ENCODE peak calls at places on chromosomes 11 and 22, in nine cellular contexts. V, E, B, H, U, Z, C, D and W are unnamed samples.
A peak's percentile ranks its signal among the peaks of the same experiment; 100 is the strongest.

GRCh38 chr11:45929486-45930030 is 7.1 kb downstream of the LARGE2 start:
- DNase-seq in D (no peak), B (no peak), Z (no peak), H (no peak), C (no peak), E (no peak), V (no peak), U (no peak), W (no peak)

GRCh38 chr11:66663741-66664296 is 13.9 kb downstream of the RBM4B start:
- DNase-seq in D (no peak), E (no peak), U (no peak), V (no peak), H (no peak), C (no peak), Z (peak; percentile 23), B (no peak), W (no peak)

GRCh38 chr22:45996241-45997076 is 19.5 kb upstream of the WNT7B start:
- DNase-seq in B (no peak), C (no peak), Z (peak; percentile 70), U (no peak), V (no peak), D (no peak), H (peak; percentile 55), E (no peak), W (peak; percentile 71)

GRCh38 chr22:20566420-20567260 is 59.2 kb downstream of the MED15 start:
- DNase-seq in V (peak; percentile 71), D (peak; percentile 40), U (peak; percentile 55), C (no peak), Z (peak; percentile 94), E (peak; percentile 74), B (no peak), H (peak; percentile 92), W (peak; percentile 95)

GRCh38 chr11:1812274-1812673 is 22.5 kb upstream of the SYT8 start:
- DNase-seq in E (no peak), U (no peak), B (no peak), Z (no peak), C (no peak), H (no peak), V (no peak), D (no peak), W (no peak)

GRCh38 chr11:83571301-83571700 is 285.1 kb upstream of the CCDC90B start:
- DNase-seq in Z (peak; percentile 67), E (peak; percentile 68), C (no peak), B (no peak), V (no peak), H (peak; percentile 71), D (no peak), U (no peak), W (peak; percentile 77)

GRCh38 chr11:112293614-112294013 is 33.0 kb upstream of the PLET1 start:
- DNase-seq in H (peak; percentile 22), U (peak; percentile 48), B (no peak), D (no peak), V (no peak), E (no peak), Z (no peak), C (no peak), W (no peak)

GRCh38 chr11:70472240-70472639 is 73.9 kb downstream of the CTTN start:
- DNase-seq in Z (no peak), C (no peak), V (no peak), H (no peak), B (no peak), U (no peak), E (no peak), D (no peak), W (no peak)

GRCh38 chr22:39997939-39998726 is 3.4 kb downstream of the FAM83F start:
- DNase-seq in B (no peak), U (peak; percentile 92), V (no peak), C (no peak), Z (no peak), D (no peak), E (no peak), H (no peak), W (no peak)

DNA sequence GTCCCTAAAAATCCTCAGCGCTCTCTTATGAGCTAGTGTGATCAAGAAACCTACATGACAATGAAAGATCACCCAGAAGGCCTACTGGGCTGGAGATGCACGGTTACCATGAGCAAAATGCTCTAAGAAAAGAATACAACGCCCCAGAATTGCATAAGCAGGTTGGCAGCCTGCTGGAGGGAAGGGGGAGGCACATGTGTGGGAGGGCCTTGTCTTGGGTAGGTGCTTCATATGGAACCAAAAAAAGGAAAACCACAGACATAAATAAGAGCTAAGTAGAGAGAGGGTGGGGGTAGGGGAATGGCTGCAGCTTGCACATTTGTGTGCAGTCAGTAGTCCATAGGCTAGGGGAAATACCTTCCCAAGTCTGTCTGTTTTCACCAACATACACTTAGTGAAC is 2.8 kb downstream of the SIAE start:
- DNase-seq in V (no peak), U (no peak), C (no peak), H (peak; percentile 31), D (peak; percentile 21), Z (peak; percentile 9), E (no peak), B (no peak), W (peak; percentile 18)
- TF ChIP-seq CTCF in V (no peak), U (no peak), C (no peak), H (no peak), D (no peak), Z (no peak), E (no peak), B (no peak), W (no peak)

DNA sequence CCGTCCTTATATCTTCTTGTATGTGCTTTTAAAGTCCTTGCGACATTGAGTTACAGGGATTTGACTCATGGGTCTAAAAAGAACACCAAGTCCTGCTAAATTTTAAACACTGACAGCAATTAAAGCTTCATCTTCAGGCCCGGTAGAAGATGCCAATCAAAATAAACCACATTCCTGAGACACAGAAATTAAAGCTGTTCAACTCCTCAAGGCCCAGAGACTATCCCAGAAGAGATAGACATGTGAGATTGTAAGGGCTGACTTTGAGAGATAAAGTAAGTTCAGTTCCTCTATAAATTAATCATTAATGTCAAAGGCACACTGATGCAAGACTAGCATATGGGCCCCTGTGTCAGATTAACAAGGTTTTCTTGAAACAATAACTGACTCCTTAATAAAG is 49.8 kb downstream of the OSBPL5 start:
- DNase-seq in Z (no peak), D (no peak), E (no peak), V (no peak), H (no peak), C (no peak), U (no peak), B (no peak), W (peak; percentile 61)
- TF ChIP-seq CTCF in Z (no peak), D (no peak), E (no peak), V (no peak), H (no peak), C (no peak), U (no peak), B (no peak), W (no peak)

GRCh38 chr11:19802773-19803293 is 90.2 kb downstream of the NAV2 start:
- DNase-seq in E (no peak), C (no peak), B (no peak), D (no peak), Z (no peak), V (no peak), H (peak; percentile 27), U (peak; percentile 36), W (no peak)

GRCh38 chr11:19803506-19803998 is 90.9 kb downstream of the NAV2 start:
- DNase-seq in U (peak; percentile 74), V (no peak), C (no peak), H (no peak), D (no peak), Z (no peak), B (no peak), E (no peak), W (no peak)

GRCh38 chr11:19800162-19800561 is 87.5 kb downstream of the NAV2 start:
- DNase-seq in B (no peak), C (no peak), Z (no peak), U (peak; percentile 41), D (no peak), V (no peak), E (no peak), H (no peak), W (no peak)

GRCh38 chr11:19805346-19805745 is 92.7 kb downstream of the NAV2 start:
- DNase-seq in D (no peak), B (no peak), C (no peak), V (no peak), E (no peak), Z (no peak), H (no peak), U (no peak), W (no peak)

GRCh38 chr11:19800714-19801519 is 88.3 kb downstream of the NAV2 start:
- DNase-seq in E (no peak), D (no peak), B (no peak), H (peak; percentile 31), V (no peak), U (no peak), Z (peak; percentile 51), C (no peak), W (peak; percentile 34)
- TF ChIP-seq CTCF in E (peak; percentile 15), D (peak; percentile 8), B (no peak), H (peak; percentile 29), V (peak; percentile 6), U (no peak), Z (peak; percentile 6), C (no peak), W (peak; percentile 9)

GRCh38 chr11:36890841-36891240 is 292.8 kb upstream of the RAG2 start:
- DNase-seq in C (no peak), E (no peak), B (no peak), D (no peak), Z (no peak), U (no peak), H (no peak), V (no peak), W (no peak)
- TF ChIP-seq CTCF in C (no peak), E (no peak), B (no peak), D (no peak), Z (no peak), U (no peak), H (no peak), V (no peak), W (no peak)

GRCh38 chr22:22523494-22523893 is 3.4 kb upstream of the ZNF280A start:
- DNase-seq in E (no peak), B (no peak), C (no peak), U (no peak), D (no peak), V (no peak), H (no peak), Z (no peak), W (no peak)
- TF ChIP-seq CTCF in E (no peak), B (no peak), C (no peak), U (no peak), D (no peak), V (no peak), H (no peak), Z (no peak), W (no peak)

DNA sequence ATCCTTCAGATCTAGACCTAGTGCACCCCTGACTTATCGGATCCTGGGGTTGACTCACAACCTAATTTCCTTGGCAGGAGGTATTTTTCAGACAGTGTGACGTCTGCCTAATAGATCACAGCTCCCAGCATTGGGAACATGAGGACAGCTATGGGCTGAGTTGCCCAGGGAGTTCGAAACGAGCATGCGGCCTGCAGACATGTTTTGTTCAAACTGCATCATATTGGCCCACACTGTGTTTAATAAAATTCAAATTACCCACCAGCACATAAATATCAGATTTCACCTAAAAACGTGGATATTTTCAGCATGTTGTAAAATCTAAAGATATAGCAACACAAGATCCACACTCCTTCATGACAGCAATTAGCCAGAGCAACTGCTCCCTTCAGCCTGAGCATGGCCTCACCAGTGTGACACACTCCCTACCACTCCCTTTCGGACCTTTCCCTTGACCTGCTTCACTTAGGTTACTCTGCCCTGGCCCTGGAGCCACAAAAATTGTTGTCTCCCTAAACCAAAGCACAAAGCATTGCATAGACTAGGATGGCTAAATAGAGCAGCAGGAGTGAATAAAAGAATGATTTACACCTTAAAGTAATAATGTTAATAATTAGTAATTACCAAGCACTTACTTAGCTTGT is 53.6 kb upstream of the USP47 start:
- DNase-seq in H (no peak), Z (no peak), E (no peak), V (no peak), C (no peak), D (no peak), B (no peak), U (no peak), W (no peak)
- TF ChIP-seq CTCF in H (no peak), Z (no peak), E (no peak), V (no peak), C (peak; percentile 43), D (no peak), B (no peak), U (no peak), W (no peak)